ENCODE peak calls at places on chromosomes 13 and 19, in eight cellular contexts. S is esophagus muscularis mucosa, N is GM23338, E is upper lobe of left lung, I is HCT116, K is suprapubic skin, M is spleen, Q is GM12878. T is an unnamed sample.

GRCh38 chr19:46639356-46640061 is 3.5 kb upstream of the GNG8 start:
- DNase-seq in E (peak; percentile 91), M (peak; percentile 81), N (peak; percentile 74), Q (no peak), S (no peak), K (peak; percentile 78), I (no peak), T (no peak)

GRCh38 chr13:37657134-37657533 is 58.6 kb upstream of the POSTN start:
- DNase-seq in M (no peak), E (no peak), Q (no peak), K (no peak), I (no peak), N (no peak), S (no peak), T (no peak)

GRCh38 chr19:1324792-1325567 is 39.3 kb downstream of the EFNA2 start:
- DNase-seq in N (peak; percentile 79), S (no peak), Q (no peak), I (peak; percentile 19), E (peak; percentile 89), M (no peak), K (peak; percentile 81), T (no peak)

GRCh38 chr19:47158879-47159509 is 28.4 kb downstream of the SAE1 start:
- DNase-seq in I (no peak), N (no peak), E (no peak), K (no peak), S (no peak), M (no peak), Q (no peak), T (no peak)

GRCh38 chr19:34359140-34359953 is 5.6 kb upstream of the GPI start:
- DNase-seq in E (peak; percentile 99), S (peak; percentile 99), M (peak; percentile 99), Q (peak; percentile 99), N (peak; percentile 96), I (peak; percentile 98), K (peak; percentile 95), T (peak; percentile 93)

GRCh38 chr19:49549045-49549444 is 21.2 kb downstream of the RCN3 start:
- DNase-seq in N (no peak), S (no peak), Q (no peak), M (no peak), I (no peak), E (no peak), K (no peak), T (no peak)

GRCh38 chr13:24626449-24626848 is 53.8 kb upstream of the ATP12A start:
- DNase-seq in N (no peak), M (no peak), E (no peak), I (no peak), Q (no peak), S (no peak), K (no peak), T (no peak)

GRCh38 chr13:110913322-110913721 is 1.5 kb downstream of the ANKRD10 start:
- DNase-seq in Q (no peak), K (no peak), M (no peak), I (no peak), N (no peak), S (no peak), E (no peak), T (peak; percentile 46)

GRCh38 chr13:109255457-109255856 is 530.9 kb downstream of the IRS2 start:
- DNase-seq in S (no peak), E (no peak), I (no peak), Q (no peak), N (no peak), M (no peak), K (no peak), T (no peak)

GRCh38 chr13:68692049-68692448 is 1415.6 kb upstream of the ATXN8OS start:
- DNase-seq in Q (no peak), N (no peak), S (no peak), I (no peak), M (no peak), K (no peak), E (no peak), T (no peak)

GRCh38 chr13:107866007-107866665 is 349.2 kb downstream of the LIG4 start:
- DNase-seq in N (peak; percentile 63), K (no peak), I (no peak), E (peak; percentile 80), S (no peak), Q (no peak), M (no peak), T (no peak)

GRCh38 chr13:27174766-27175455 is 3.3 kb upstream of the USP12 start:
- DNase-seq in K (no peak), N (no peak), Q (no peak), E (no peak), I (no peak), M (no peak), S (no peak), T (no peak)

GRCh38 chr19:23436944-23437343 is 41.7 kb upstream of the ZNF91 start:
- DNase-seq in S (peak; percentile 53), M (no peak), Q (no peak), K (no peak), I (no peak), E (no peak), N (peak; percentile 63), T (no peak)

GRCh38 chr13:73224708-73225107 is 165.9 kb downstream of the KLF5 start:
- DNase-seq in N (no peak), I (no peak), M (no peak), S (no peak), K (no peak), E (no peak), Q (no peak), T (no peak)

GRCh38 chr13:35309711-35310110 is 166.8 kb downstream of the MAB21L1 start:
- DNase-seq in M (no peak), E (no peak), Q (no peak), I (no peak), S (no peak), N (no peak), K (no peak), T (no peak)

DNA sequence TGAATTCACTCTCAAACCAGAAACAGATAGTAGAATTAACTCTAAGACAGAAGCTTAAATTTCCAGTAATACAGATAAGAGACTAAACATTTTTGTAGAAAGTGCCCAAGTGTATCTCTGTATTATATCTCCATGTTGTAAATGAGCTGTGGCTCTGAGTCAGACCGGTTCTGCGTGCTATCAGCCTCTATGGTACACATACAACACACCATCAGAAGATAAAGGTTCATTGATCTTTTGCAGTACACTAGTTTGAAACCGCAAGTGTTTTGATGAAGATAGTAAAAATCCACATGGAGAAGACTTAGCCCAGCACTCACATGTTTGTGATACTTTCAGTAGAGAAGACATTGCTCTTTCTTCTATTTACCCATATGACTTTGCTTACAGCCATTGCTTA is 292.9 kb downstream of the EFNB2 start:
- DNase-seq in M (no peak), Q (no peak), I (no peak), K (no peak), S (no peak), E (no peak), N (no peak), T (no peak)
- TF ChIP-seq POLR2AphosphoS5 in M (no peak), Q (no peak), I (no peak), K (no peak), S (no peak), E (no peak), N (no peak), T (no peak)

GRCh38 chr13:46079770-46080169 is 25.1 kb downstream of the CPB2 start:
- DNase-seq in E (no peak), Q (no peak), K (no peak), I (no peak), S (no peak), N (no peak), M (no peak), T (no peak)
- TF ChIP-seq POLR2AphosphoS5 in E (no peak), Q (no peak), K (no peak), I (no peak), S (no peak), N (no peak), M (no peak), T (no peak)

DNA sequence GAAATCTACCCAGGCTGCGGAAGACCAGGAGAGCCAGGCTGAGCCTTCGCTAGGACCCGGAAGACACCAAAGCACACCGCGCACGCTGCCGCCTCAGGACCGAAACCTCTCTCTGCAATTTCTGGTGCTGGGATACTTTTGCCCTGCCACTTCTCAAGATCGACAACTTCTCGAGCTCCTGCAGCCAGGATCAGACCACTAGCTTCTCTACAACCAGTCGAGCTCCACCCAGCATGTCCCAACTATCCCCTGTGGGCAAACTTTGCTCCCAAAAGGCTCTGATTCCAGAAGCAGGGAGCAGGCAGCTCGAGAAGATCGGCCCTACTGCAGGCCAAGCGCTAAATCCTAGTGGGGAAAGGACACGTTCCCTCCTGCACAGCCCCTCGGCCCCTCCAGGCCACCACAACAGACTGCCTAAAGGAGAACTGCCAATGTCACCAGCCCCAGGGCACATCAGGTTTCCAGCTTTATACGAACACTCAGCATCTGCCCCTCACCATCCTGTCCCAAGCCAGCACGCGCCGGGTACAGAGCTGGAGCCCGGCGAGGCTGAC is 981 bp downstream of the AKAP8 start:
- DNase-seq in N (peak; percentile 73), S (no peak), M (peak; percentile 90), E (no peak), Q (no peak), I (no peak), K (peak; percentile 74), T (peak; percentile 45)
- TF ChIP-seq POLR2AphosphoS5 in N (no peak), S (no peak), M (no peak), E (no peak), Q (peak; percentile 75), I (no peak), K (no peak), T (no peak)

GRCh38 chr13:97223711-97224461 is 1.8 kb downstream of the MBNL2 start:
- DNase-seq in I (peak; percentile 43), E (peak; percentile 56), M (peak; percentile 80), K (no peak), S (no peak), Q (no peak), N (peak; percentile 67), T (peak; percentile 80)

GRCh38 chr13:97221046-97221445 is 1.1 kb upstream of the MBNL2 start:
- DNase-seq in E (no peak), N (no peak), M (no peak), K (no peak), Q (no peak), S (no peak), I (no peak), T (no peak)

GRCh38 chr13:97222934-97223710 is 989 bp downstream of the MBNL2 start:
- DNase-seq in I (no peak), Q (no peak), S (no peak), E (no peak), N (peak; percentile 49), M (no peak), K (no peak), T (no peak)

GRCh38 chr13:97221491-97221890 is 642 bp upstream of the MBNL2 start:
- DNase-seq in M (no peak), K (no peak), N (no peak), Q (no peak), I (no peak), E (no peak), S (no peak), T (no peak)

DNA sequence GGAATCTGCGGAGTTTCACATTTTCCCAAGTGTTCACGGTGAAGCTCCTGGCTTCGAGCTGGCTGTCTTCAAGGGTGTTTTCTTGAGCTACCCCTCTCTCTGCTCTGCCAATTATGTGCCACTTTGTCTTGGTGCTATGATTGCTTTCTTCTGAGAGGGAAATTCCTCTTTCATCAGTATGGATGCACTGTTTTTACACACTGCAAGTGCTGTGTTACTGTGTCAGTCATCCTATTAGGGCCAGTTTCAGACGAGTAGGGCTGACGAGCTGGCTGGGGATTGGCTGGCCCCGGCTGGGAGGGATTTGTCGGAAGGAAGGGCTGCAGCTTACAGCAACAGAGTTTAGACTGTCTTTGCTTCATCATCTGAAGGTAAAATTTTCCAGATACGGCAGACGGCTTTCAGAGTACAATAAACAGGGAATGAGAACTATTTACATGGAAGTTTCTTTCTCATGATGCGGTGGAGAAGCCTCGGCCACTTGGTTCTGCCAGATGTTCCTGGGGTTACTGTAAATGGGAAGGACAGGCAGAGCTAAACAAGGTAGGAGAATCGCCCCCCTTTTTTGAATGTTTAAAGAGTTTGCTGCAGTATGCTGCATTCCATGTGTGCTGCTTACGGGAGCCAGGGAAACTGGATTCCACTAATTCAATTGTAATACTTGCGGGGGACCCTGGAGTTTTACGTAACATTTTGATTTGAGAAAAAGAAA is at the start of gene MBNL2:
- DNase-seq in E (peak; percentile 92), S (peak; percentile 98), N (peak; percentile 80), K (peak; percentile 95), Q (peak; percentile 77), M (peak; percentile 96), I (peak; percentile 81), T (peak; percentile 95)
- TF ChIP-seq POLR2AphosphoS5 in E (peak; percentile 76), S (peak; percentile 94), N (no peak), K (no peak), Q (peak; percentile 37), M (peak; percentile 42), I (peak; percentile 84), T (peak; percentile 95)

T was measured in prostate gland.